ENCODE peak calls at places on chromosome 16, in ten cellular contexts. One of them, this sample, is unnamed.

GRCh38 chr16:56102159-56102798 is 89.0 kb upstream of the GNAO1 start:
- DNase-seq in SHP77: no peak
- DNase-seq in activated gamma-delta T cell: no peak
- DNase-seq in cardiac fibroblast: no peak
- DNase-seq in HL-60: no peak
- DNase-seq in tibial artery: no peak
- DNase-seq in HEK293T: no peak
- DNase-seq in small intestine: no peak
- DNase-seq in skeletal muscle cell: no peak
- DNase-seq in uterus: peak; percentile 15
- DNase-seq in this sample: peak; percentile 12

GRCh38 chr16:87425941-87426340 is 33.8 kb downstream of the MAP1LC3B start:
- DNase-seq in SHP77: no peak
- DNase-seq in activated gamma-delta T cell: no peak
- DNase-seq in cardiac fibroblast: no peak
- DNase-seq in HL-60: no peak
- DNase-seq in tibial artery: no peak
- DNase-seq in HEK293T: no peak
- DNase-seq in small intestine: no peak
- DNase-seq in skeletal muscle cell: no peak
- DNase-seq in uterus: no peak
- DNase-seq in this sample: no peak

GRCh38 chr16:66603537-66604375 is 748 bp upstream of the CMTM3 start:
- DNase-seq in SHP77: peak; percentile 52
- DNase-seq in activated gamma-delta T cell: peak; percentile 35
- DNase-seq in cardiac fibroblast: peak; percentile 57
- DNase-seq in HL-60: peak; percentile 86
- DNase-seq in tibial artery: no peak
- DNase-seq in HEK293T: peak; percentile 57
- DNase-seq in small intestine: peak; percentile 60
- DNase-seq in skeletal muscle cell: no peak
- DNase-seq in uterus: peak; percentile 73
- DNase-seq in this sample: peak; percentile 59

GRCh38 chr16:66250686-66251405 is 115.6 kb upstream of the CDH5 start:
- DNase-seq in SHP77: no peak
- DNase-seq in activated gamma-delta T cell: no peak
- DNase-seq in cardiac fibroblast: peak; percentile 78
- DNase-seq in HL-60: no peak
- DNase-seq in tibial artery: peak; percentile 88
- DNase-seq in HEK293T: no peak
- DNase-seq in small intestine: no peak
- DNase-seq in skeletal muscle cell: peak; percentile 52
- DNase-seq in uterus: peak; percentile 83
- DNase-seq in this sample: peak; percentile 48

GRCh38 chr16:88194397-88195020 is 188.2 kb upstream of the ZNF469 start:
- DNase-seq in SHP77: peak; percentile 87
- DNase-seq in activated gamma-delta T cell: no peak
- DNase-seq in cardiac fibroblast: no peak
- DNase-seq in HL-60: peak; percentile 64
- DNase-seq in tibial artery: no peak
- DNase-seq in HEK293T: no peak
- DNase-seq in small intestine: peak; percentile 46
- DNase-seq in skeletal muscle cell: no peak
- DNase-seq in uterus: no peak
- DNase-seq in this sample: peak; percentile 36

GRCh38 chr16:77611386-77611785 is 110.9 kb upstream of the NUDT7 start:
- DNase-seq in SHP77: no peak
- DNase-seq in activated gamma-delta T cell: no peak
- DNase-seq in cardiac fibroblast: peak; percentile 53
- DNase-seq in HL-60: no peak
- DNase-seq in tibial artery: no peak
- DNase-seq in HEK293T: no peak
- DNase-seq in small intestine: no peak
- DNase-seq in skeletal muscle cell: no peak
- DNase-seq in uterus: no peak
- DNase-seq in this sample: no peak

GRCh38 chr16:2511996-2512919 is 1.5 kb upstream of the ATP6V0C start:
- DNase-seq in SHP77: no peak
- DNase-seq in activated gamma-delta T cell: no peak
- DNase-seq in cardiac fibroblast: no peak
- DNase-seq in HL-60: no peak
- DNase-seq in tibial artery: no peak
- DNase-seq in HEK293T: no peak
- DNase-seq in small intestine: no peak
- DNase-seq in skeletal muscle cell: no peak
- DNase-seq in uterus: no peak
- DNase-seq in this sample: no peak

GRCh38 chr16:29996773-29997250 is 771 bp downstream of the INO80E start:
- DNase-seq in SHP77: no peak
- DNase-seq in activated gamma-delta T cell: no peak
- DNase-seq in cardiac fibroblast: no peak
- DNase-seq in HL-60: no peak
- DNase-seq in tibial artery: no peak
- DNase-seq in HEK293T: no peak
- DNase-seq in small intestine: no peak
- DNase-seq in skeletal muscle cell: no peak
- DNase-seq in uterus: no peak
- DNase-seq in this sample: no peak

GRCh38 chr16:77359065-77359502 is 75.8 kb downstream of the ADAMTS18 start:
- DNase-seq in SHP77: no peak
- DNase-seq in activated gamma-delta T cell: no peak
- DNase-seq in cardiac fibroblast: peak; percentile 89
- DNase-seq in HL-60: no peak
- DNase-seq in tibial artery: no peak
- DNase-seq in HEK293T: no peak
- DNase-seq in small intestine: no peak
- DNase-seq in skeletal muscle cell: peak; percentile 66
- DNase-seq in uterus: no peak
- DNase-seq in this sample: no peak

GRCh38 chr16:7998789-7999453 is 591.4 kb downstream of the TMEM114 start:
- DNase-seq in SHP77: no peak
- DNase-seq in activated gamma-delta T cell: no peak
- DNase-seq in cardiac fibroblast: no peak
- DNase-seq in HL-60: no peak
- DNase-seq in tibial artery: no peak
- DNase-seq in HEK293T: no peak
- DNase-seq in small intestine: no peak
- DNase-seq in skeletal muscle cell: no peak
- DNase-seq in uterus: no peak
- DNase-seq in this sample: no peak

GRCh38 chr16:53968454-53968853 is 264.5 kb downstream of the FTO start:
- DNase-seq in SHP77: no peak
- DNase-seq in activated gamma-delta T cell: no peak
- DNase-seq in cardiac fibroblast: peak; percentile 20
- DNase-seq in HL-60: no peak
- DNase-seq in tibial artery: no peak
- DNase-seq in HEK293T: no peak
- DNase-seq in small intestine: no peak
- DNase-seq in skeletal muscle cell: no peak
- DNase-seq in uterus: no peak
- DNase-seq in this sample: no peak

GRCh38 chr16:4176794-4177438 is 60.7 kb upstream of the ADCY9 start:
- DNase-seq in SHP77: peak; percentile 13
- DNase-seq in activated gamma-delta T cell: no peak
- DNase-seq in cardiac fibroblast: peak; percentile 78
- DNase-seq in HL-60: peak; percentile 61
- DNase-seq in tibial artery: no peak
- DNase-seq in HEK293T: no peak
- DNase-seq in small intestine: peak; percentile 70
- DNase-seq in skeletal muscle cell: no peak
- DNase-seq in uterus: no peak
- DNase-seq in this sample: peak; percentile 16

GRCh38 chr16:27424772-27425498 is 23.0 kb downstream of the IL21R start:
- DNase-seq in SHP77: no peak
- DNase-seq in activated gamma-delta T cell: no peak
- DNase-seq in cardiac fibroblast: no peak
- DNase-seq in HL-60: no peak
- DNase-seq in tibial artery: peak; percentile 39
- DNase-seq in HEK293T: no peak
- DNase-seq in small intestine: no peak
- DNase-seq in skeletal muscle cell: no peak
- DNase-seq in uterus: no peak
- DNase-seq in this sample: no peak

GRCh38 chr16:2707368-2708289 is 12.4 kb downstream of the PRSS27 start:
- DNase-seq in SHP77: no peak
- DNase-seq in activated gamma-delta T cell: no peak
- DNase-seq in cardiac fibroblast: no peak
- DNase-seq in HL-60: no peak
- DNase-seq in tibial artery: no peak
- DNase-seq in HEK293T: no peak
- DNase-seq in small intestine: no peak
- DNase-seq in skeletal muscle cell: no peak
- DNase-seq in uterus: no peak
- DNase-seq in this sample: no peak

GRCh38 chr16:11748404-11749254 is 6.0 kb upstream of the TXNDC11 start:
- DNase-seq in SHP77: no peak
- DNase-seq in activated gamma-delta T cell: no peak
- DNase-seq in cardiac fibroblast: no peak
- DNase-seq in HL-60: no peak
- DNase-seq in tibial artery: no peak
- DNase-seq in HEK293T: no peak
- DNase-seq in small intestine: peak; percentile 89
- DNase-seq in skeletal muscle cell: no peak
- DNase-seq in uterus: no peak
- DNase-seq in this sample: peak; percentile 59